ENCODE peak calls at places on chromosome 20, in seven cellular contexts. C, L, O, T, A, P and E are unnamed samples.

GRCh38 chr20:48469026-48469425 is 358.8 kb downstream of the PREX1 start:
- DNase-seq in P (no peak), C (no peak), O (no peak), T (no peak), A (no peak), L (no peak), E (no peak)

GRCh38 chr20:48640871-48641270 is 186.9 kb downstream of the PREX1 start:
- DNase-seq in O (no peak), C (no peak), A (no peak), L (no peak), P (no peak), T (no peak), E (no peak)

GRCh38 chr20:3654326-3655031 is 8.7 kb downstream of the GFRA4 start:
- DNase-seq in L (no peak), A (no peak), P (no peak), C (no peak), T (no peak), O (no peak), E (no peak)

GRCh38 chr20:44231193-44231592 is 15.9 kb upstream of the GDAP1L1 start:
- DNase-seq in L (no peak), O (no peak), P (no peak), T (no peak), C (no peak), A (no peak), E (no peak)

GRCh38 chr20:64044484-64045247 is 4.8 kb downstream of the SOX18 start:
- DNase-seq in T (no peak), A (no peak), O (no peak), L (no peak), C (no peak), P (peak), E (peak)

GRCh38 chr20:63005862-63006564 is 751 bp downstream of the BHLHE23 start:
- DNase-seq in A (no peak), T (no peak), O (no peak), C (no peak), P (peak), L (no peak), E (no peak)

GRCh38 chr20:13784271-13784892 is 337 bp downstream of the ESF1 start:
- DNase-seq in A (no peak), L (no peak), P (no peak), T (no peak), C (no peak), O (no peak), E (peak)

GRCh38 chr20:58854638-58855471 is 2.3 kb downstream of the GNAS start:
- DNase-seq in O (no peak), C (no peak), L (no peak), P (no peak), T (no peak), A (no peak), E (no peak)

GRCh38 chr20:32626859-32627636 is 41.9 kb upstream of the NOL4L start:
- DNase-seq in C (peak), T (no peak), O (no peak), A (no peak), L (no peak), P (no peak), E (no peak)

GRCh38 chr20:48665785-48666184 is 162.0 kb downstream of the PREX1 start:
- DNase-seq in A (no peak), T (no peak), C (no peak), P (no peak), L (no peak), O (no peak), E (no peak)

GRCh38 chr20:41249781-41250281 is 67.7 kb downstream of the ZHX3 start:
- DNase-seq in A (peak), O (no peak), T (no peak), C (no peak), P (peak), L (no peak), E (peak)
- TF ChIP-seq CTCF in A (peak), O (peak), T (no peak), C (peak), P (peak), L (peak), E (peak)

GRCh38 chr20:34676642-34677373 is at the start of gene PIGU:
- DNase-seq in L (peak), T (peak), C (peak), P (peak), O (peak), A (peak), E (peak)
- TF ChIP-seq CTCF in L (no peak), T (no peak), C (no peak), P (peak), O (peak), A (peak), E (no peak)

GRCh38 chr20:61598586-61598985 is 346.5 kb downstream of the CDH4 start:
- DNase-seq in T (no peak), A (no peak), L (no peak), C (no peak), O (no peak), P (no peak), E (no peak)

GRCh38 chr20:61601361-61601760 is 349.3 kb downstream of the CDH4 start:
- DNase-seq in L (no peak), P (no peak), C (no peak), T (no peak), O (no peak), A (no peak), E (no peak)

GRCh38 chr20:61597996-61598395 is 345.9 kb downstream of the CDH4 start:
- DNase-seq in L (no peak), A (no peak), P (no peak), T (no peak), O (no peak), C (no peak), E (no peak)

GRCh38 chr20:61600061-61600460 is 348.0 kb downstream of the CDH4 start:
- DNase-seq in T (no peak), O (no peak), C (no peak), P (no peak), L (no peak), A (no peak), E (no peak)

GRCh38 chr20:61599061-61599930 is 347.2 kb downstream of the CDH4 start:
- DNase-seq in C (no peak), L (no peak), P (no peak), O (no peak), T (no peak), A (no peak), E (peak)
- TF ChIP-seq CTCF in C (no peak), L (no peak), P (peak), O (no peak), T (no peak), A (no peak), E (peak)

GRCh38 chr20:50646483-50646996 is 44.8 kb downstream of the RIPOR3 start:
- DNase-seq in A (no peak), T (no peak), C (no peak), P (peak), L (peak), O (peak), E (no peak)
- TF ChIP-seq CTCF in A (peak), T (no peak), C (no peak), P (peak), L (peak), O (peak), E (peak)

DNA sequence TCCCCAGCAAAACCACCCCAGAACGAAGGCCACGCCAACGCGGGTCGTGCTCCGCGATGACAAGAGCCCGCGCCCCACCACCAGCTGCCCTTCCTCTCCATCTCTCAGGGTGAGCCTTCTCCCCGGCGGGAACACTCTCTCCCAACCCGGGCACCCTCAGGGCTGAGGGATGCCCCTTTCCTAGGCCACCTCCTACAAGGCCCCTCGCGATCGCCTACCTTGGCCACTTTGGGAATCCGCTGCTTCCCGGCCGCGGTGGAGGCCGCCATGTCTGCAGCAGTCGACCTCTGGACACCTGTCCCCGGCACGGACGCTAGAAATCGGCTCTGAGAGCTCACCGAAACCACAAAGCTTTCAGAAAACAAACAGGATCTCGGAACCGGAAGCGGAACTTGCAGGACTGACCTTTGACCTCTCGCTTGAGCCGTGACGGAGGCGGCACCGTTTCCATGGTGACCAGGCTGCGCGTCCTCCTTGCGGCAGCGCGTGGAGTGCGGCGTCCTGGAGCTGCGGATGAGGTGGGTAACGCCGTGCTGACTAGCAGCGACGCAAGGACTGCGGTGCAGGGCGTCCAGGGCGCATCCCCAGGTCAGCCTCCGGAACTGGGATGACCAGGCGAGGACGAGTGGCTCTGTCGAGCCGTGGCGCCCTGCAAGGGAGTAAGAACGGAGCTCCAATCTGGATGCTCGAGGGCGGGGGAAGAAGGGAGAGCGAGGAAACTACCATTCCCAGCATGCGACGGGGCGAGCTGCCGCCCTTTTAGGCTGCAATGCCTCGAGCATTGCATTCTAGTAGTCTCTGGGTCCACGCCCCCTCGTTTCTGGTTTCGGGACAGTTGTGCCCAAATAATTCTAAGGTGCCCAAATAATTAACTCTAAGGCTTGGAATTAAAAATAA is at the start of the genes CFAP61 and CRNKL1:
- DNase-seq in O (peak), C (peak), L (peak), P (peak), T (peak), A (peak), E (peak)
- TF ChIP-seq CTCF in O (no peak), C (peak), L (no peak), P (no peak), T (no peak), A (no peak), E (no peak)

GRCh38 chr20:54294094-54294493 is 86.2 kb downstream of the PFDN4 start:
- DNase-seq in T (no peak), P (no peak), A (no peak), O (no peak), C (no peak), L (no peak), E (no peak)
- TF ChIP-seq CTCF in T (no peak), P (no peak), A (no peak), O (no peak), C (no peak), L (no peak), E (no peak)

GRCh38 chr20:46688151-46689081 is 828 bp downstream of the TP53RK start:
- DNase-seq in L (no peak), A (no peak), O (no peak), C (no peak), T (no peak), P (peak), E (no peak)

GRCh38 chr20:46690219-46691111 is 1.2 kb upstream of the TP53RK start:
- DNase-seq in P (peak), A (no peak), T (no peak), O (no peak), C (no peak), L (no peak), E (no peak)

GRCh38 chr20:46683939-46684750 is 5.1 kb downstream of the TP53RK start:
- DNase-seq in T (no peak), O (no peak), A (peak), P (peak), C (no peak), L (no peak), E (peak)

GRCh38 chr20:46689754-46690085 is 476 bp upstream of the TP53RK start:
- DNase-seq in P (no peak), C (no peak), O (no peak), T (no peak), A (no peak), L (no peak), E (no peak)

GRCh38 chr20:46689082-46689753 is at the start of gene TP53RK:
- DNase-seq in C (peak), T (peak), O (peak), L (peak), A (peak), P (peak), E (peak)
- TF ChIP-seq CTCF in C (peak), T (no peak), O (peak), L (peak), A (peak), P (peak), E (peak)

GRCh38 chr20:57526067-57526884 is 1.3 kb upstream of the CTCFL start:
- DNase-seq in C (peak), L (no peak), P (no peak), A (no peak), T (no peak), O (no peak), E (peak)
- TF ChIP-seq CTCF in C (no peak), L (no peak), P (no peak), A (no peak), T (no peak), O (no peak), E (peak)

GRCh38 chr20:59948828-59949720 is 8.9 kb downstream of the FAM217B start:
- DNase-seq in O (no peak), T (no peak), L (no peak), A (no peak), P (peak), C (no peak), E (peak)

GRCh38 chr20:59945175-59945574 is 5.0 kb downstream of the FAM217B start:
- DNase-seq in C (no peak), O (no peak), L (no peak), P (no peak), T (no peak), A (no peak), E (no peak)

GRCh38 chr20:59948212-59948611 is 8.0 kb downstream of the FAM217B start:
- DNase-seq in C (no peak), L (no peak), A (no peak), O (no peak), T (no peak), P (no peak), E (no peak)

GRCh38 chr20:59945731-59946130 is 5.5 kb downstream of the FAM217B start:
- DNase-seq in T (no peak), A (no peak), P (peak), L (no peak), C (no peak), O (no peak), E (no peak)

DNA sequence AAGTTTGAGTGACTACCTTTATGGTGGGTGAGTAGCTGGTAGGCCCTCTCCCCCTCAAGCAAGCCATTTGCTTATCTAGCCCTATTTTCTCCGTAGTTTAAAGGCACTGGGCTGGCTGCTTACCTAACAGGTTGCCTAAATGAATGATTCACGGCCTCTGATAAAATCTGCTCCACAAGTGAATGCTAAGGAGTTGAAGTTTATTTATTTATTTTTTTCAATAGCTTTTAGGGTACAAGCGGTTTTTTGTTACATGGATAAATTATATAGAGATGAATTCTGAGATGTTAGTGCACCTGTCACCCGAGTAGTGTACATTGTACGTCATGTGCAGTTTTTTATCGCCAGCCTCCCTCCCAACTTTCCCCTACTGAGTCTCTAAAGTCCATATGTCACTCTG is 8.3 kb upstream of the CDH26 start:
- DNase-seq in P (no peak), O (no peak), T (no peak), C (no peak), A (no peak), L (no peak), E (no peak)
- TF ChIP-seq CTCF in P (no peak), O (no peak), T (no peak), C (no peak), A (no peak), L (no peak), E (no peak)